ENCODE peak calls at places on chromosomes 13 and 19, in seven cellular contexts. X is PC-9, I is Karpas-422, P is GM23248, N is hepatocyte, K is MM.1S, O is SK-N-SH. F is an unnamed sample. For H3K9me2 and H3K27me3, the result is how much of the 10 kb centered on the place peaks cover.

GRCh38 chr19:43595605-43595998 is 332 bp downstream of the IRGQ start:
- DNase-seq in X (no peak), I (no peak), P (no peak), N (no peak), K (peak), O (no peak), F (no peak)

GRCh38 chr19:50167314-50167721 is 4.2 kb upstream of the IZUMO2 start:
- DNase-seq in X (peak), I (no peak), P (no peak), N (no peak), K (no peak), O (no peak), F (peak)

GRCh38 chr13:26128676-26129075 is 76.9 kb upstream of the SHISA2 start:
- DNase-seq in X (no peak), I (no peak), P (no peak), N (no peak), K (no peak), O (no peak), F (no peak)

GRCh38 chr13:84917252-84917878 is 881.9 kb downstream of the SLITRK6 start:
- DNase-seq in X (no peak), I (peak), P (peak), N (peak), K (peak), O (peak), F (peak)

GRCh38 chr13:61183670-61184069 is 232.0 kb downstream of the PCDH20 start:
- DNase-seq in X (no peak), I (no peak), P (no peak), N (no peak), K (no peak), O (no peak), F (no peak)

GRCh38 chr13:72774019-72774418 is 7.7 kb downstream of the DIS3 start:
- DNase-seq in X (no peak), I (no peak), P (peak), N (no peak), K (no peak), O (no peak), F (no peak)

GRCh38 chr19:49896863-49897621 is at the start of gene IL4I1:
- DNase-seq in X (no peak), I (no peak), P (peak), N (no peak), K (peak), O (no peak), F (no peak)

GRCh38 chr13:113466321-113466836 is 13.1 kb upstream of the ADPRHL1 start:
- DNase-seq in X (no peak), I (no peak), P (no peak), N (no peak), K (no peak), O (no peak), F (no peak)

GRCh38 chr13:113862766-113863510 is 938 bp downstream of the GAS6 start:
- DNase-seq in X (peak), I (no peak), P (peak), N (peak), K (peak), O (peak), F (no peak)

GRCh38 chr13:30159446-30159839 is 147.9 kb downstream of the KATNAL1 start:
- DNase-seq in X (no peak), I (no peak), P (peak), N (no peak), K (no peak), O (no peak), F (peak)

GRCh38 chr13:21703846-21704245 is 33.0 kb downstream of the FGF9 start:
- DNase-seq in X (no peak), I (no peak), P (no peak), N (no peak), K (no peak), O (no peak), F (peak)

GRCh38 chr13:43303040-43303729 is 279.8 kb downstream of the DNAJC15 start:
- DNase-seq in X (peak), I (peak), P (peak), N (peak), K (peak), O (peak), F (peak)

GRCh38 chr13:23510979-23511735 is 59.1 kb upstream of the TNFRSF19 start:
- DNase-seq in X (no peak), I (peak), P (peak), N (peak), K (no peak), O (no peak), F (peak)

GRCh38 chr19:51066393-51066792 is 1.5 kb upstream of the KLK13 start:
- DNase-seq in X (no peak), I (no peak), P (no peak), N (no peak), K (no peak), O (no peak), F (no peak)

GRCh38 chr13:44298314-44298713 is 75.3 kb upstream of the SERP2 start:
- DNase-seq in X (no peak), I (no peak), P (peak), N (no peak), K (no peak), O (no peak), F (peak)

GRCh38 chr13:40648040-40648439 is 18.4 kb downstream of the FOXO1 start:
- DNase-seq in X (no peak), I (no peak), P (no peak), N (no peak), K (no peak), O (peak), F (no peak)

GRCh38 chr13:88068975-88069374 is 397.8 kb downstream of the SLITRK5 start:
- DNase-seq in X (no peak), I (peak), P (no peak), N (peak), K (no peak), O (no peak), F (peak)

GRCh38 chr19:6226012-6226411 is 53.8 kb downstream of the MLLT1 start:
- DNase-seq in X (no peak), I (no peak), P (no peak), N (no peak), K (no peak), O (no peak), F (no peak)

GRCh38 chr13:30898721-30899188 is 7.3 kb upstream of the MEDAG start:
- DNase-seq in X (no peak), I (no peak), P (peak), N (peak), K (no peak), O (no peak), F (peak)

GRCh38 chr13:39263033-39263432 is 224.8 kb downstream of the NHLRC3 start:
- DNase-seq in X (peak), I (peak), P (peak), N (peak), K (peak), O (peak), F (peak)

GRCh38 chr19:39074942-39075341 is 9.2 kb upstream of the ACP7 start:
- DNase-seq in X (no peak), I (no peak), P (no peak), N (no peak), K (no peak), O (no peak), F (no peak)

GRCh38 chr19:17406039-17406886 is 833 bp upstream of the BST2 start:
- DNase-seq in X (no peak), I (no peak), P (no peak), N (no peak), K (peak), O (peak), F (no peak)

GRCh38 chr13:38538412-38538811 is 148.5 kb upstream of the FREM2 start:
- DNase-seq in X (no peak), I (no peak), P (no peak), N (no peak), K (no peak), O (no peak), F (no peak)

DNA sequence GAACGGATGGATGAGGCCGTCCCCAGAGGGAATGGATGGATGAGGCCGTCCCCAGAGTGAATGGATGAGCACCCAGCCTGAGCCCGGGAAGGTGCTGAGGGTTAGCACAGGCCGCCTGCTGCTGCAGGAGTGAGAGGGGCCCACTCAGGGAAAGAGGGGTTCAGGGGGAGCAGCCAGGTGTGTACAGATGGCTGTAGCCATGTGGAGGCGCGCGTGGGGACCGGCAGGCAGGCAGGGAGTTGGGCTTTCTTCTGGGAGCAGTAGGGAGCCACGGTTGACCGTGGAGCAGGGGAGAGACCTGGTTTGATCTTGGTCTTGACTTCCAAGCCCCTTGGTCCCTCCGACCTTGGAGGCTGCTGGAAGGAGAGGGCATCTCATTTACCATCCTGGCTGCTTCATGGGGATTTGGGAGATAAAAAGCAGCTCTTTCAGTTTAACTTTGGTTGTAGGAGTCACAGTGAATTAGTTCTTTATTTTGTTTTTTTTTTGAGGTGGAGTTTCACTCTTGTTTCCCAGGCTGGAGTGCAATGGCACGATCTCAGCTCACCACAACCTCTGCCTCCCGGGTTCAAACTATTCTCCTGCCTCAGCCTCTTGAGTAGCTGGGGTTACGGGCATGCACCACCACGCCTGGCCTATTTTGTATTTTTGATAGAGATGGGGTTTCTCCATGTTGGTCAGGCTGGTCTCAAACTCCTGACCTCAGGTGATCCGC is 24.7 kb downstream of the ARID3A start:
- DNase-seq in X (no peak), I (no peak), P (no peak), N (no peak), K (no peak), O (no peak), F (no peak)
- H3K9me2 ChIP-seq in X (under half), I (under half), P (under half), N (under half), K (under half), O (under half), F (under half)

GRCh38 chr19:15466851-15467733 is 2.7 kb upstream of the RASAL3 start:
- DNase-seq in X (no peak), I (no peak), P (peak), N (no peak), K (peak), O (no peak), F (peak)

GRCh38 chr19:15464394-15465385 is at the start of gene RASAL3:
- DNase-seq in X (no peak), I (peak), P (no peak), N (no peak), K (peak), O (no peak), F (no peak)

GRCh38 chr19:15461694-15462093 is 2.6 kb downstream of the RASAL3 start:
- DNase-seq in X (no peak), I (no peak), P (no peak), N (no peak), K (no peak), O (no peak), F (no peak)

GRCh38 chr19:15467734-15468214 is 3.4 kb upstream of the RASAL3 start:
- DNase-seq in X (no peak), I (no peak), P (no peak), N (no peak), K (no peak), O (no peak), F (no peak)

DNA sequence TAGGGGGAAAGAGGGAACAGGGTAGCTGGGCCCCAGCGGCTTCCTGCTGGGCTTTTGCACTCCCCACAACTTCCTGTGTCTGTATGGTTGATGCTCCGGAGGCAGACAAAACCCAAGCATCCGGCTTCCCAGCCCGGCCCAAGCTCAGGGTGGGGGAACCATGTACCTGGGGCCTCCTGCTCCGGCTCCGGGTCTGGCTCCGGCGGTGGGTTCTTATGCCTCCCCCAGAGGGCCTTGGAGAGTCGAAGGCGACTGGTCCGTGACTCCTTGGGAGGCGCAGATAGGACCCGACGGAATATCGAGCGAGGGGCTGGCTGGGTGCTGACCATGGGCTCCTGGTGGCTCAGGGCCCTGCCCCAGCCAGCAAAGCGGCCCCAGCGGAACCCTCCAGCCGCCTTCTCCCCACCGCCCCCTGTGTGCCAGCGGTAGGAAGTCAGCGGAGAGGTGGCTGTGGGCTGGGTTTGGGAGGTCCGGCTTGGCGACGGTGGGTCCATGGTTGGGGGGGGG is 426 bp downstream of the RASAL3 start:
- DNase-seq in X (no peak), I (peak), P (no peak), N (no peak), K (peak), O (no peak), F (no peak)
- H3K27me3 ChIP-seq in X (under half), I (under half), P (under half), N (under half), K (under half), O (under half), F (under half)

DNA sequence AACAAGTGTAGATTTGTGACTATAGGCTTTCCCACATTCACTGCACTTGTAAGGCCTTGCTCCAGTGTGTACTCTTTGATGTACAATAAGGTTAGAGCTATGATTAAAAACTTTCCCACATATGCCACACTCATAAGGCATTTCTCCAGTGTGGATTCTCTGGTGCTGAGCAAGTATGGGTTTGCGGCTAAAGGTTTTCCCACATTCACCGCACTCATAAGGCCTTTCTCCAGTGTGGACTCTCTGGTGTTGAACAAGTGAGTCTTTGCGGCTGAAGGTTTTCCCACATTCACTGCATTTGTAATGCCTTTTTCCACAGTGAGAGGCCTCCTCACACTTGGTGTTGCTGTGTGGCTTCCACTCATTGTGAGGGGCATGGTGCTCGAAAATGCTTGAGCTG is 3.7 kb downstream of the ZNF772 start:
- DNase-seq in X (no peak), I (no peak), P (peak), N (no peak), K (no peak), O (no peak), F (no peak)
- H3K4me3 ChIP-seq in X (no peak), I (no peak), P (no peak), N (no peak), K (no peak), O (no peak), F (no peak)

GRCh38 chr19:31402931-31403330 is 53.7 kb upstream of the TSHZ3 start:
- DNase-seq in X (no peak), I (no peak), P (peak), N (no peak), K (no peak), O (no peak), F (no peak)

GRCh38 chr19:31406106-31406505 is 56.9 kb upstream of the TSHZ3 start:
- DNase-seq in X (no peak), I (no peak), P (no peak), N (no peak), K (no peak), O (no peak), F (no peak)

GRCh38 chr19:31413353-31413752 is 64.1 kb upstream of the TSHZ3 start:
- DNase-seq in X (no peak), I (no peak), P (no peak), N (no peak), K (no peak), O (no peak), F (no peak)

DNA sequence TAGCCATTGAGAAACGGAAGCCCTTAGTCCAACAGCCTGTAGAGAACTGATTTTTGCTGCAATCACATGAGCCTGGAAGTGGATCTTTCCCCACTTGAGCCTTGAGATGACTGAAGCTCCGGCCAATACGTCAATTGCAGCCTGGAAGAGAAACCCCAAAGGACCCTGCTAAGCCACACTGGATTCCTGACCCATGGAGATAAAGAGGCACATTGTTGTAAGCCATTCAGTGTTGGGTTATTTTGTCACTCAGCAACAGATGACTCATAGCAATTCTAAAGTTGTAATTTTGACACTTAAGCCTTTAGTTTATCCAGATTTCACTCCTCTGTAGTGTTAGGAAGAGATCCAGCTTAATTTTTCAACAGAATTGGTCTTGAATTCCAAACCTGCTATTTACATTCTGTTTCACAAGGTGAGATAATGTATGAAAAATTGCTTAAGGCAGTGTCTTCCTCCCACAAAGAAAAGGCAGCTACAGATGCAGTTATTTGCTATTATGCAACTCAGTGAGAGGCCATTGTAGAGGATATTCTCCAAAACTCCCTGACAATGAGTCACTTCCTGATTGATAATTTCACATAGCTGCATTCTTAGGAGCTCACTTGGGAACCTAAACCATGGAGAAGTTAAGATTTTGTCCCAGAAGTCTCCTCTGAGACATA is 59.4 kb upstream of the TSHZ3 start:
- DNase-seq in X (no peak), I (no peak), P (peak), N (peak), K (no peak), O (no peak), F (peak)
- H3K9me2 ChIP-seq in X (under half), I (under half), P (under half), N (under half), K (under half), O (under half), F (under half)